ENCODE peak calls at places on chromosomes 1 and 21, in eight cellular contexts. L is stimulated activated CD4-positive, alpha-beta T cell treated with anti-CD3 and anti-CD28 coated beads, Interleukin-12 subunit alpha, Interleukin-12 subunit beta, amount 100 ng/mL, for 48 hours; A is activated CD4-positive, alpha-beta T cell treated with anti-CD3 and anti-CD28 coated beads, Interleukin-2, amount 50 U/mL, for 48 hours; V is activated CD8-positive, alpha-beta memory T cell treated with anti-CD3 and anti-CD28 coated beads for 48 hours; Z is H7; T is NCI-H2171 treated with DMSO at 0.1 percent for 48 hours; P is neural crest cell; G is cardiac fibroblast. J is an unnamed sample.
A peak's percentile ranks its signal among the peaks of the same experiment; 100 is the strongest.

GRCh38 chr1:15620155-15620545 is 2.9 kb downstream of the DDI2 start:
- DNase-seq in L (no peak), A (no peak), V (no peak), Z (no peak), T (no peak), P (no peak), G (peak; percentile 44), J (no peak)

GRCh38 chr1:34331527-34331926 is 154.8 kb downstream of the C1orf94 start:
- DNase-seq in L (no peak), A (no peak), V (no peak), Z (no peak), T (no peak), P (no peak), G (no peak), J (no peak)

GRCh38 chr1:11558286-11558685 is 79.3 kb downstream of the DISP3 start:
- DNase-seq in L (no peak), A (no peak), V (no peak), Z (peak; percentile 83), T (no peak), P (no peak), G (no peak), J (no peak)

GRCh38 chr1:108643492-108644333 is 17.2 kb downstream of the HENMT1 start:
- DNase-seq in L (no peak), A (peak; percentile 38), V (no peak), Z (peak; percentile 60), T (peak; percentile 75), P (no peak), G (peak; percentile 90), J (no peak)

GRCh38 chr1:41672173-41672572 is 187.7 kb upstream of the EDN2 start:
- DNase-seq in L (no peak), A (no peak), V (no peak), Z (no peak), T (no peak), P (no peak), G (peak; percentile 62), J (no peak)

GRCh38 chr21:42974832-42975820 is 764 bp downstream of the PKNOX1 start:
- DNase-seq in L (peak; percentile 61), A (peak; percentile 71), V (peak; percentile 23), Z (peak; percentile 76), T (peak; percentile 73), P (peak; percentile 33), G (peak; percentile 79), J (no peak)

GRCh38 chr1:232291681-232292080 is 338.3 kb downstream of the SIPA1L2 start:
- DNase-seq in L (no peak), A (no peak), V (no peak), Z (no peak), T (no peak), P (no peak), G (peak; percentile 67), J (no peak)

GRCh38 chr1:246324711-246325110 is 182.4 kb downstream of the SMYD3 start:
- DNase-seq in L (no peak), A (no peak), V (no peak), Z (peak; percentile 34), T (no peak), P (no peak), G (no peak), J (peak; percentile 17)

GRCh38 chr1:19529570-19530145 is 44.3 kb upstream of the CAPZB start:
- DNase-seq in L (no peak), A (no peak), V (no peak), Z (no peak), T (no peak), P (no peak), G (peak; percentile 24), J (no peak)

GRCh38 chr21:33011462-33011861 is 14.3 kb upstream of the OLIG2 start:
- DNase-seq in L (no peak), A (no peak), V (no peak), Z (no peak), T (no peak), P (no peak), G (peak; percentile 40), J (no peak)

GRCh38 chr1:92315766-92316413 is 17.0 kb downstream of the RPAP2 start:
- DNase-seq in L (no peak), A (peak; percentile 47), V (no peak), Z (no peak), T (no peak), P (no peak), G (no peak), J (no peak)

GRCh38 chr1:65065535-65066378 is 82.2 kb upstream of the AK4 start:
- DNase-seq in L (no peak), A (no peak), V (no peak), Z (peak; percentile 85), T (peak; percentile 57), P (no peak), G (peak; percentile 19), J (peak; percentile 45)

GRCh38 chr21:25767921-25768320 is 33.1 kb downstream of the GABPA start:
- DNase-seq in L (no peak), A (no peak), V (no peak), Z (no peak), T (no peak), P (no peak), G (no peak), J (no peak)